ENCODE peak calls at places on chromosome 9, in four cellular contexts. C is neuronal stem cell, F is H9, U is H1. D is an unnamed sample.

GRCh38 chr9:80026121-80026520 is 454.4 kb downstream of the TLE4 start:
- DNase-seq in C (no peak), F (no peak), U (no peak), D (no peak)

GRCh38 chr9:109012009-109012875 is 1.1 kb downstream of the CTNNAL1 start:
- DNase-seq in C (peak), F (peak), U (no peak), D (peak)

GRCh38 chr9:36717276-36717675 is 144.6 kb downstream of the MELK start:
- DNase-seq in C (no peak), F (no peak), U (no peak), D (no peak)

GRCh38 chr9:11328326-11328725 is 715.5 kb upstream of the PTPRD start:
- DNase-seq in C (no peak), F (no peak), U (no peak), D (no peak)

GRCh38 chr9:95101326-95101725 is 216.2 kb downstream of the FANCC start:
- DNase-seq in C (no peak), F (no peak), U (no peak), D (no peak)

GRCh38 chr9:73773896-73774295 is 622.2 kb downstream of the ANXA1 start:
- DNase-seq in C (no peak), F (no peak), U (no peak), D (no peak)

GRCh38 chr9:88567870-88568269 is 32.9 kb downstream of the NXNL2 start:
- DNase-seq in C (no peak), F (no peak), U (no peak), D (no peak)

GRCh38 chr9:88747768-88748167 is 212.8 kb downstream of the NXNL2 start:
- DNase-seq in C (no peak), F (peak), U (no peak), D (peak)

GRCh38 chr9:95993342-95993741 is 117.9 kb downstream of the ERCC6L2 start:
- DNase-seq in C (no peak), F (no peak), U (no peak), D (no peak)

GRCh38 chr9:112084334-112084733 is 90.8 kb downstream of the SUSD1 start:
- DNase-seq in C (no peak), F (no peak), U (no peak), D (no peak)

GRCh38 chr9:130847306-130848217 is 12.5 kb downstream of the ABL1 start:
- DNase-seq in C (no peak), F (peak), U (no peak), D (peak)

GRCh38 chr9:130073373-130073772 is 19.7 kb downstream of the GPR107 start:
- DNase-seq in C (no peak), F (no peak), U (no peak), D (peak)

GRCh38 chr9:98607152-98607551 is 101.6 kb downstream of the GABBR2 start:
- DNase-seq in C (no peak), F (no peak), U (no peak), D (peak)

GRCh38 chr9:34957492-34958410 is at the start of gene PHF24:
- DNase-seq in C (peak), F (peak), U (no peak), D (peak)

GRCh38 chr9:126235350-126235740 is 91.3 kb upstream of the MVB12B start:
- DNase-seq in C (no peak), F (no peak), U (no peak), D (no peak)

GRCh38 chr9:130366888-130367550 is 77.7 kb upstream of the ASS1 start:
- DNase-seq in C (no peak), F (no peak), U (no peak), D (no peak)

GRCh38 chr9:114177423-114178064 is 22.2 kb downstream of the COL27A1 start:
- DNase-seq in C (no peak), F (no peak), U (no peak), D (peak)

GRCh38 chr9:114176601-114177295 is 21.4 kb downstream of the COL27A1 start:
- DNase-seq in C (no peak), F (no peak), U (no peak), D (peak)

GRCh38 chr9:114172981-114173833 is 17.9 kb downstream of the COL27A1 start:
- DNase-seq in C (no peak), F (no peak), U (no peak), D (peak)

GRCh38 chr9:114174557-114174875 is 19.2 kb downstream of the COL27A1 start:
- DNase-seq in C (no peak), F (no peak), U (no peak), D (no peak)

GRCh38 chr9:114174876-114175771 is 19.8 kb downstream of the COL27A1 start:
- DNase-seq in C (no peak), F (no peak), U (no peak), D (peak)
- H2BK15ac ChIP-seq in C (peak), F (no peak), U (no peak), D (peak)

GRCh38 chr9:38006163-38006562 is 62.9 kb downstream of the SHB start:
- DNase-seq in C (no peak), F (no peak), U (no peak), D (no peak)

GRCh38 chr9:38009990-38010389 is 59.0 kb downstream of the SHB start:
- DNase-seq in C (no peak), F (no peak), U (no peak), D (no peak)

GRCh38 chr9:38009035-38009501 is 60.0 kb downstream of the SHB start:
- DNase-seq in C (no peak), F (no peak), U (no peak), D (peak)

GRCh38 chr9:38006981-38007380 is 62.0 kb downstream of the SHB start:
- DNase-seq in C (no peak), F (no peak), U (no peak), D (no peak)

GRCh38 chr9:38008168-38009034 is 60.6 kb downstream of the SHB start:
- DNase-seq in C (no peak), F (no peak), U (no peak), D (peak)
- H2BK12ac ChIP-seq in C (peak), F (no peak), U (peak), D (peak)

GRCh38 chr9:4830699-4831098 is 38.0 kb downstream of the RCL1 start:
- DNase-seq in C (no peak), F (no peak), U (no peak), D (no peak)

GRCh38 chr9:4831119-4831518 is 38.4 kb downstream of the RCL1 start:
- DNase-seq in C (no peak), F (no peak), U (no peak), D (no peak)

GRCh38 chr9:4828776-4829175 is 36.0 kb downstream of the RCL1 start:
- DNase-seq in C (no peak), F (no peak), U (no peak), D (peak)

GRCh38 chr9:4831944-4832343 is 39.2 kb downstream of the RCL1 start:
- DNase-seq in C (no peak), F (no peak), U (no peak), D (no peak)

DNA sequence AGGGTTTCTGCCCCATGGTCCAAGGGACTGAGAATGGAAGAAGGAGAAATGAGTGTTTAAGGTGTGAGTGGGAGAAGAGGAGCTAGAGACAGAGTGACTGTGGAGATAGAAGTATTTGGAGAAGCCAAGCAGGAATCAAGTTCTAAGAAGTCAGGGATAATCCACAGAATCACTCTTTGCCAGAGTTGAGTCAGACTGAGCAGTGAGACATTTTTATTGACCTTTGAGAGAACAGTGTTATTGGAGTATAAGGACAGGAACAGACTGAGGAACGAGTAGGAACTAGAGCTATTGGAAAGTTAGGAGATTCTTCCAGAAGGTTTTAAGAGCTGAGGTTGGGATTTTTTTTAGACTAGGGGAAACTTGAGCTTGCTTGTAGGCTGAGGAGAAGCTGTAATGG is 37.2 kb downstream of the RCL1 start:
- DNase-seq in C (no peak), F (no peak), U (no peak), D (peak)
- H2BK120ac ChIP-seq in C (no peak), F (no peak), U (no peak), D (no peak)

GRCh38 chr9:37936376-37936775 is 32.4 kb upstream of the SLC25A51 start:
- DNase-seq in C (no peak), F (no peak), U (no peak), D (no peak)
- H2BK15ac ChIP-seq in C (no peak), F (no peak), U (no peak), D (no peak)

GRCh38 chr9:136570191-136570845 is 24.5 kb upstream of the NOTCH1 start:
- DNase-seq in C (no peak), F (no peak), U (no peak), D (no peak)

GRCh38 chr9:136570916-136571315 is 25.1 kb upstream of the NOTCH1 start:
- DNase-seq in C (no peak), F (no peak), U (no peak), D (no peak)

GRCh38 chr9:136572003-136572595 is 26.3 kb upstream of the NOTCH1 start:
- DNase-seq in C (peak), F (peak), U (peak), D (peak)

GRCh38 chr9:136571525-136571924 is 25.7 kb upstream of the NOTCH1 start:
- DNase-seq in C (no peak), F (no peak), U (no peak), D (no peak)

DNA sequence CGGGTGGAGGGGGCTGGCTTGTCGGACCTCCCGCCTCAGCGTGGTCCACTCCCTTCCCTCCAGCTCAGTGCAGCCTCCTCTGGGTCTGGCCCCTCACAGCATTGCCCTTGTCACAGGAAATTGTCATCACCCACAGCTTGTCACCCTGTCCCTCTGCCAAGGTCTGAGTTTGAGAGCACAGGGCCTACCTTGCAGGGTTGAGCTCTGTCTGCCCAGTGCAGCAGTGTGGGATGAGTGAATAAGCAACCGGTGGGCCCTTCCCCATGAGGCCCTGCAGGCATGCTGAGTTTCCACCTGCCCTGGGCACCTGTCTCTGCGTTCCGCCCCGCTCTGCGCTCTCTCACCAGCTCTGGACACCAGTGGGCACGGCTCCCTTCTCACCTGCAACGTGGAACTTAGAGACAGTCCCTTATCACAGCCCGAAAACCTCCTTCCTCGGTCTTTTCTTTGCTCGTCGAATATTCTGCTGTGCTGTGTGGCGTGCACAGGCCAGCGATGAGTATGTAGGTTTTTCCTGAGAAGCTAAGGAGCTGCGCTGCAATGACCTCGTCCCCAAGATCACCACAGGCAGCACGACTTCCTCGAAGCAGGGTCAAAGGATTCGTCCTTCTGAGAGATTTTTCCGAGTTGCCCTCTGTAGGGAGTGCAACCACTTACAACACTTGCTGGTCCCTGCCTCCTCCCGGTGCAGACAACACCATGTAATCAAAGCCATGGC is 26.9 kb upstream of the NOTCH1 start:
- DNase-seq in C (no peak), F (peak), U (no peak), D (no peak)
- H2BK12ac ChIP-seq in C (peak), F (no peak), U (peak), D (peak)

GRCh38 chr9:93182572-93182971 is 1.4 kb upstream of the WNK2 start:
- DNase-seq in C (no peak), F (no peak), U (no peak), D (no peak)

GRCh38 chr9:93185261-93186150 is 1.6 kb downstream of the WNK2 start:
- DNase-seq in C (no peak), F (no peak), U (no peak), D (no peak)

GRCh38 chr9:93183106-93183662 is 755 bp upstream of the WNK2 start:
- DNase-seq in C (no peak), F (no peak), U (no peak), D (no peak)

GRCh38 chr9:93184439-93185221 is 691 bp downstream of the WNK2 start:
- DNase-seq in C (peak), F (no peak), U (no peak), D (no peak)

GRCh38 chr9:93183663-93184438 is at the start of gene WNK2:
- DNase-seq in C (peak), F (peak), U (no peak), D (no peak)
- H2BK120ac ChIP-seq in C (no peak), F (no peak), U (no peak), D (no peak)

D was measured in mesenchymal stem cell.